ENCODE peak calls at places on chromosomes 7 and 10, in four cellular contexts. R, I, K and N are unnamed samples.

GRCh38 chr10:118970770-118971169 is 58.7 kb upstream of the NANOS1 start:
- DNase-seq in R (no peak), I (no peak), K (no peak), N (no peak)

GRCh38 chr10:75234683-75235374 is 928 bp downstream of the COMTD1 start:
- DNase-seq in R (peak; percentile 68), I (peak; percentile 73), K (no peak), N (peak; percentile 2)

GRCh38 chr7:30914611-30915601 is 3.3 kb downstream of the AQP1 start:
- DNase-seq in R (peak; percentile 94), I (no peak), K (no peak), N (no peak)

GRCh38 chr7:101938115-101938514 is 120.7 kb downstream of the CUX1 start:
- DNase-seq in R (no peak), I (no peak), K (no peak), N (no peak)

GRCh38 chr7:26390016-26390415 is 98.4 kb downstream of the SNX10 start:
- DNase-seq in R (no peak), I (no peak), K (no peak), N (no peak)

GRCh38 chr7:100692578-100692961 is 1.5 kb downstream of the GIGYF1 start:
- DNase-seq in R (no peak), I (no peak), K (no peak), N (no peak)

GRCh38 chr7:65554-65953 is 126.8 kb upstream of the FAM20C start:
- DNase-seq in R (no peak), I (no peak), K (no peak), N (no peak)

GRCh38 chr7:21253740-21254687 is 173.9 kb upstream of the SP4 start:
- DNase-seq in R (peak; percentile 66), I (peak; percentile 77), K (peak; percentile 58), N (no peak)

GRCh38 chr10:29317027-29317420 is 28.2 kb downstream of the LYZL1 start:
- DNase-seq in R (no peak), I (no peak), K (no peak), N (no peak)

GRCh38 chr7:24660541-24660940 is 87.3 kb downstream of the PALS2 start:
- DNase-seq in R (no peak), I (no peak), K (no peak), N (no peak)

GRCh38 chr10:21791276-21791675 is 212.3 kb downstream of the DNAJC1 start:
- DNase-seq in R (no peak), I (no peak), K (no peak), N (no peak)

GRCh38 chr7:84455788-84456187 is 261.2 kb upstream of the SEMA3A start:
- DNase-seq in R (no peak), I (no peak), K (no peak), N (no peak)

GRCh38 chr10:69318997-69319727 is 40.9 kb downstream of the HK1 start:
- DNase-seq in R (peak; percentile 80), I (no peak), K (peak; percentile 89), N (no peak)

GRCh38 chr7:95264225-95264927 is 60.0 kb downstream of the PON1 start:
- DNase-seq in R (peak; percentile 5), I (no peak), K (no peak), N (no peak)

GRCh38 chr10:70500812-70501301 is 22.3 kb downstream of the PALD1 start:
- DNase-seq in R (no peak), I (no peak), K (no peak), N (no peak)

GRCh38 chr10:20221353-20221752 is 405.1 kb downstream of the PLXDC2 start:
- DNase-seq in R (no peak), I (no peak), K (no peak), N (no peak)

GRCh38 chr10:52632591-52632990 is 140.0 kb downstream of the MBL2 start:
- DNase-seq in R (no peak), I (no peak), K (no peak), N (no peak)

GRCh38 chr10:35208536-35208935 is 81.9 kb downstream of the CREM start:
- DNase-seq in R (no peak), I (no peak), K (no peak), N (no peak)

GRCh38 chr10:132103116-132103910 is 37.6 kb downstream of the JAKMIP3 start:
- DNase-seq in R (no peak), I (no peak), K (no peak), N (no peak)

GRCh38 chr7:125504848-125505247 is 575.2 kb upstream of the POT1 start:
- DNase-seq in R (peak; percentile 60), I (no peak), K (no peak), N (no peak)

GRCh38 chr7:34064511-34065158 is 159.3 kb downstream of the BMPER start:
- DNase-seq in R (no peak), I (no peak), K (no peak), N (no peak)

GRCh38 chr7:18708204-18708603 is 212.7 kb downstream of the HDAC9 start:
- DNase-seq in R (no peak), I (no peak), K (no peak), N (no peak)

GRCh38 chr7:149822353-149822943 is 15.7 kb upstream of the ZNF862 start:
- DNase-seq in R (peak; percentile 23), I (no peak), K (no peak), N (no peak)

GRCh38 chr10:66627156-66627555 is 298.7 kb upstream of the LRRTM3 start:
- DNase-seq in R (peak; percentile 3), I (peak; percentile 45), K (no peak), N (no peak)

GRCh38 chr10:29692121-29692539 is 57.4 kb upstream of the SVIL start:
- DNase-seq in R (no peak), I (no peak), K (no peak), N (no peak)

GRCh38 chr7:70353310-70353947 is 755.2 kb downstream of the AUTS2 start:
- DNase-seq in R (no peak), I (no peak), K (no peak), N (no peak)

GRCh38 chr10:343231-344215 is 208.3 kb downstream of the ZMYND11 start:
- DNase-seq in R (no peak), I (no peak), K (no peak), N (no peak)

GRCh38 chr7:15628876-15629275 is 57.6 kb downstream of the MEOX2 start:
- DNase-seq in R (no peak), I (no peak), K (no peak), N (no peak)

GRCh38 chr10:30182191-30183075 is 123.0 kb upstream of the JCAD start:
- DNase-seq in R (no peak), I (no peak), K (no peak), N (no peak)

GRCh38 chr7:134548877-134549276 is at the start of gene AKR1B15:
- DNase-seq in R (no peak), I (no peak), K (no peak), N (peak; percentile 3)

GRCh38 chr7:134546903-134547737 is 1.8 kb upstream of the AKR1B15 start:
- DNase-seq in R (peak; percentile 77), I (peak; percentile 87), K (peak; percentile 85), N (peak; percentile 7)

GRCh38 chr7:134545918-134546317 is 3.0 kb upstream of the AKR1B15 start:
- DNase-seq in R (no peak), I (no peak), K (no peak), N (no peak)

GRCh38 chr7:134549366-134549765 is 456 bp downstream of the AKR1B15 start:
- DNase-seq in R (no peak), I (no peak), K (no peak), N (no peak)

DNA sequence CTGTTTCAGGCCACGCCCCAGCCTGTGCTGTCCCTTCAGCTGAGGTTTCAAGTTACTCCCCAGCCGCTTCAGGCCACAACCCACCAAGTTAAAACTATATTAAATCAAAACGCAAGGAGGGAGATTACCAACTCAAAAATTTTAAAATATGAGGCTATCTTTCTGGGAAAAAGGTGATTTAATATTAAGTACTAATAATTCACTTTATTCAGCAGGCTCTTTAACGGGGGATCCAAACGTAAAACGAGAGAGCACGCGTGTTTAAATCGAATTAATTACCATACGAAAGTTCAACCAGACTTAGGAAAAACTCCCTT is 1.2 kb upstream of the AKR1B15 start:
- DNase-seq in R (peak; percentile 80), I (no peak), K (no peak), N (no peak)
- H3K27me3 ChIP-seq in R (peaks cover 45% of the 10 kb centered on the region), I (no peaks in the 10 kb centered on the region), K (no peaks in the 10 kb centered on the region), N (no peaks in the 10 kb centered on the region)

GRCh38 chr10:95289003-95289920 is 1.5 kb downstream of the PDLIM1 start:
- DNase-seq in R (peak; percentile 58), I (peak; percentile 60), K (peak; percentile 68), N (no peak)

GRCh38 chr10:95291634-95292039 is 834 bp upstream of the PDLIM1 start:
- DNase-seq in R (no peak), I (no peak), K (no peak), N (no peak)

GRCh38 chr10:95290446-95290800 is 380 bp downstream of the PDLIM1 start:
- DNase-seq in R (no peak), I (no peak), K (no peak), N (no peak)

GRCh38 chr10:95289921-95290421 is 832 bp downstream of the PDLIM1 start:
- DNase-seq in R (no peak), I (no peak), K (no peak), N (no peak)

GRCh38 chr10:95290801-95291633 is at the start of gene PDLIM1:
- DNase-seq in R (peak; percentile 81), I (peak; percentile 67), K (peak; percentile 86), N (no peak)
- TF ChIP-seq CTCF in R (no peak), I (peak; percentile 41), K (no peak), N (no peak)

GRCh38 chr7:143360788-143361551 is 1.5 kb downstream of the FAM131B start:
- DNase-seq in R (no peak), I (no peak), K (no peak), N (no peak)
- H3K27me3 ChIP-seq in R (peaks cover 75% of the 10 kb centered on the region), I (peaks cover 6% of the 10 kb centered on the region), K (peaks cover 30% of the 10 kb centered on the region), N (peaks cover 39% of the 10 kb centered on the region)

GRCh38 chr7:45580053-45580872 is 6.1 kb downstream of the ADCY1 start:
- DNase-seq in R (peak; percentile 21), I (peak; percentile 64), K (no peak), N (no peak)
- TF ChIP-seq CTCF in R (peak; percentile 64), I (peak; percentile 66), K (no peak), N (no peak)

GRCh38 chr10:78357027-78357672 is 323.5 kb downstream of the RPS24 start:
- DNase-seq in R (no peak), I (peak; percentile 58), K (no peak), N (no peak)

GRCh38 chr10:78357673-78358206 is 324.1 kb downstream of the RPS24 start:
- DNase-seq in R (no peak), I (no peak), K (no peak), N (no peak)

GRCh38 chr10:78359641-78360091 is 326.0 kb downstream of the RPS24 start:
- DNase-seq in R (no peak), I (no peak), K (no peak), N (no peak)

GRCh38 chr10:78358982-78359381 is 325.3 kb downstream of the RPS24 start:
- DNase-seq in R (no peak), I (no peak), K (no peak), N (no peak)

GRCh38 chr10:78358406-78358805 is 324.7 kb downstream of the RPS24 start:
- DNase-seq in R (no peak), I (no peak), K (no peak), N (no peak)
- H3K27me3 ChIP-seq in R (peaks cover 66% of the 10 kb centered on the region), I (no peaks in the 10 kb centered on the region), K (no peaks in the 10 kb centered on the region), N (no peaks in the 10 kb centered on the region)

GRCh38 chr10:14581553-14581952 is 193.1 kb downstream of the FAM107B start:
- DNase-seq in R (no peak), I (no peak), K (no peak), N (no peak)
- TF ChIP-seq CTCF in R (no peak), I (no peak), K (no peak), N (no peak)